ENCODE peak calls at places on chromosomes 13 and 19, in seven cellular contexts. D is NT2/D1, K is GM12878, E is K562, R is H1, Q is SK-N-SH, I is HepG2. L is an unnamed sample.

GRCh38 chr13:24605923-24606372 is 74.3 kb upstream of the ATP12A start:
- DNase-seq in D (no peak), K (no peak), E (peak; percentile 17), R (no peak), Q (no peak), I (peak; percentile 47), L (peak; percentile 6)

GRCh38 chr13:48066310-48066989 is 28.5 kb downstream of the MED4 start:
- DNase-seq in D (no peak), K (peak; percentile 42), E (peak; percentile 13), R (no peak), Q (no peak), I (peak; percentile 47), L (no peak)

GRCh38 chr19:1384085-1384462 is 367 bp downstream of the NDUFS7 start:
- DNase-seq in D (no peak), K (no peak), E (no peak), R (no peak), Q (no peak), I (no peak), L (no peak)

GRCh38 chr19:3370728-3371591 is 4.6 kb downstream of the NFIC start:
- DNase-seq in D (no peak), K (no peak), E (no peak), R (no peak), Q (no peak), I (no peak), L (no peak)

GRCh38 chr19:54473071-54473941 is at the start of gene CDC42EP5:
- DNase-seq in D (no peak), K (no peak), E (peak; percentile 58), R (no peak), Q (peak; percentile 60), I (no peak), L (no peak)

GRCh38 chr19:42052241-42052863 is 17.7 kb downstream of the GRIK5 start:
- DNase-seq in D (no peak), K (no peak), E (no peak), R (no peak), Q (peak; percentile 50), I (no peak), L (no peak)

GRCh38 chr13:39016087-39016486 is 21.8 kb downstream of the PROSER1 start:
- DNase-seq in D (no peak), K (no peak), E (no peak), R (no peak), Q (no peak), I (no peak), L (no peak)

GRCh38 chr19:45492137-45492626 is 4.7 kb downstream of the RTN2 start:
- DNase-seq in D (no peak), K (no peak), E (no peak), R (no peak), Q (no peak), I (no peak), L (no peak)

GRCh38 chr13:32650705-32651311 is 64.6 kb downstream of the PDS5B start:
- DNase-seq in D (peak; percentile 39), K (peak; percentile 30), E (peak; percentile 43), R (no peak), Q (peak; percentile 38), I (peak; percentile 73), L (peak; percentile 43)

GRCh38 chr19:42122691-42123607 is 9.3 kb downstream of the POU2F2 start:
- DNase-seq in D (no peak), K (peak; percentile 68), E (no peak), R (no peak), Q (no peak), I (no peak), L (no peak)

GRCh38 chr19:40831502-40832430 is 18.5 kb downstream of the CYP2A6 start:
- DNase-seq in D (no peak), K (no peak), E (no peak), R (no peak), Q (no peak), I (peak; percentile 96), L (no peak)

GRCh38 chr13:66353664-66354063 is 876.5 kb downstream of the PCDH9 start:
- DNase-seq in D (no peak), K (no peak), E (no peak), R (no peak), Q (no peak), I (no peak), L (no peak)

GRCh38 chr13:77409412-77409811 is 82.5 kb upstream of the MYCBP2 start:
- DNase-seq in D (peak; percentile 54), K (no peak), E (no peak), R (peak; percentile 21), Q (no peak), I (no peak), L (no peak)

GRCh38 chr19:29941828-29942403 is at the start of gene URI1:
- DNase-seq in D (peak; percentile 63), K (no peak), E (peak; percentile 93), R (peak; percentile 36), Q (peak; percentile 97), I (peak; percentile 67), L (peak; percentile 61)

GRCh38 chr13:36108342-36108741 is 22.8 kb downstream of the DCLK1 start:
- DNase-seq in D (no peak), K (no peak), E (no peak), R (no peak), Q (no peak), I (no peak), L (no peak)

GRCh38 chr13:109383683-109384082 is 402.7 kb downstream of the IRS2 start:
- DNase-seq in D (no peak), K (no peak), E (no peak), R (no peak), Q (no peak), I (no peak), L (no peak)

GRCh38 chr19:33771308-33772101 is 25.2 kb upstream of the KCTD15 start:
- DNase-seq in D (no peak), K (no peak), E (peak; percentile 78), R (peak; percentile 29), Q (peak; percentile 92), I (peak; percentile 50), L (no peak)

GRCh38 chr13:50323440-50324070 is 308.3 kb downstream of the KCNRG start:
- DNase-seq in D (no peak), K (no peak), E (no peak), R (no peak), Q (no peak), I (no peak), L (peak; percentile 12)

GRCh38 chr13:41639955-41640780 is 182.8 kb downstream of the RGCC start:
- DNase-seq in D (no peak), K (no peak), E (no peak), R (no peak), Q (no peak), I (peak; percentile 79), L (no peak)
- TF ChIP-seq YY1 in D (no peak), K (no peak), E (no peak), R (no peak), Q (no peak), I (no peak), L (no peak)

GRCh38 chr19:18304194-18304495 is 18.7 kb downstream of the LSM4 start:
- DNase-seq in D (no peak), K (no peak), E (no peak), R (no peak), Q (no peak), I (no peak), L (no peak)

GRCh38 chr19:18306903-18307681 is 15.8 kb downstream of the LSM4 start:
- DNase-seq in D (no peak), K (no peak), E (no peak), R (no peak), Q (peak; percentile 11), I (no peak), L (no peak)

GRCh38 chr19:18304496-18305312 is 18.2 kb downstream of the LSM4 start:
- DNase-seq in D (no peak), K (no peak), E (peak; percentile 92), R (no peak), Q (peak; percentile 92), I (peak; percentile 80), L (no peak)

GRCh38 chr19:18308051-18308947 is 14.6 kb downstream of the LSM4 start:
- DNase-seq in D (no peak), K (no peak), E (no peak), R (no peak), Q (peak; percentile 11), I (no peak), L (no peak)

DNA sequence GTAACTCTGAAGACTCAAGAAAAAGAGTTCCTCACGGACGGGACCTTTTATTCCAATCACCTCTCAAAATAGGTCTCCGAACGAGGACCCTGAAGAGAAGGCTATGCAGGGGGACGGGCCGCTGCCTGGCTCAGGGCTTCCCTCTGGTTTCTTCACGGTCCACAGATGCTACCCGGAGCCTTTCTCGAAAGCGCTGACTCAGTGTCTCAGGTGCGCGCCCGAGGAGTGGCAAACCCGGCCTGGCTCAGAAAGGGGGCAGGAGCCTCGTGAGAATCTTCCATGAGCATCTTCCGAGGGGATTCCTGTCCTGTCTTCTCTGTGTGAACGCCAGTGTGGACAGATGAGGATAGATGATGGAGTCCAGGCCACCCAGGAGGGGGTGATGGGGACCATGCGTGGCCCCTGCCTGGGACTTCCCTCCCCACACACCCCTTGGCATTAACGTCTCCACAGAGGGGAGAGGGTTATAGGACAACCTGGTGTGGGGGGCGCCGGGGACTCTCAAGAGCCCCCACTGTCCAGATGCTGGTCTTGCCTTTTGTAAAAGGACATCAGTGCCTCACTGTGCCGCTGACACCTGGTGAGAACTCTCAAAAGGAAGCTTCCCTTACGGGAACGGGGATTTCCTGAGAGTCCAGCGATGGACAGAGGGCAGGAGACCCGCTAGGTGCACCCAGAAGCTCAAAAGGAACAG is 16.5 kb downstream of the LSM4 start:
- DNase-seq in D (no peak), K (no peak), E (no peak), R (no peak), Q (peak; percentile 15), I (no peak), L (no peak)
- H3K9ac ChIP-seq in D (peak overlapping the region; percentile 3), K (no peak overlapping the region), E (peak overlapping the region; percentile 48), R (no peak overlapping the region), Q (no peak overlapping the region), I (no peak overlapping the region), L (no peak overlapping the region)

GRCh38 chr19:55640577-55641375 is at the start of gene ZNF580:
- DNase-seq in D (no peak), K (no peak), E (peak; percentile 86), R (no peak), Q (peak; percentile 90), I (peak; percentile 40), L (no peak)
- TF ChIP-seq YY1 in D (no peak), K (no peak), E (no peak), R (peak; percentile 5), Q (peak; percentile 51), I (peak; percentile 65), L (peak; percentile 48)

DNA sequence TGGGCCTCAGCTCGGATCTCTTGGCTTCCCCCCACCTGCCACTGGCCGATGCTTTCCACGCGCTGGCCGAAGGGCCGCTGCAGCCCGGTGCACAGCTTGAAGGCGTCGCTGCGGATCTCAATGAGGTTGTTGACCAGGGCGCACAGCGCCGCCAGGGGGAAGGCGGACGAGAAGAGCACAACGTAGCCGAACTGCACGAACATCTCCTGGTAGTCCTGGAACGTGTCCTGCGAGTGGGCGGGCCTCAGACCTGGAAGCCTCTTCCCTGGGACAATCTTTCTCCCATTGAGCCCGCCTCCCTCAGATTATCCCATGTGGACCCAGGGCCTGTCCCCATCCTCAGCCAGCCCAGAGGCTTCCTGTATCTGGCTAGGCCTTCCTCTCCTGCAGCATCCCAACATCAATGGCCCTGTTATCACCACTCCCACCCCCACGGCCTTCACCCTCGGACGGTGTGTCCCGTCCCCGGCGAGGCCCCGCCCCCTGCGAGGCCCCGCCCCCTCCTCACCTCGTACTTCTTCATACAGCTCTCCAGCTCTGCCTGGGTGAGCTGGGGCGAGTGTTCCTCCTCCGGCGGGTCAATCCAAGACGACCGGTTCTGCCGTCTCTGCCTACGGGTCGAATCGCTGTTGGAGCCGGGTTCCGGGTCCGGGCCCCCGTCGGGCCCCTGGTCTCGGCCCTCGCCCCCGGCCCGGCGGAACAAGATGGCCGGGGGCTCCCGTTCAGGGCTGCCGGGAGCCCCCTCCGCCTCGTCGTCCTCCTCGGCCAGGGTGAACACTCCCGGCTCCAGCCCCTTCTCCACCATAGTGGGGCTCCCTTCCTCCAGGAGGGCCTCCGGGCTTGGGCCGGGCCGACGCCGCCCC is 6.8 kb downstream of the ANO8 start:
- DNase-seq in D (no peak), K (no peak), E (peak; percentile 86), R (no peak), Q (peak; percentile 85), I (peak; percentile 13), L (peak; percentile 82)
- H3K9ac ChIP-seq in D (peak overlapping the region; percentile 77), K (no peak overlapping the region), E (peak overlapping the region; percentile 86), R (peak overlapping the region; percentile 45), Q (no peak overlapping the region), I (no peak overlapping the region), L (peak overlapping the region; percentile 67)

L was measured in HCT116.